ENCODE peak calls at places on chromosome 10, in seven cellular contexts. F is activated naive CD8-positive, alpha-beta T cell treated with anti-CD3 and anti-CD28 coated beads, Interleukin-2, amount 50 U/mL, for 24 hours; V is stimulated activated CD4-positive, alpha-beta T cell treated with anti-CD3 and anti-CD28 coated beads, Interleukin-2, amount 100 ng/mL, for 48 hours; Z is EL; B is PC-9; I is dorsolateral prefrontal cortex; W is epithelial cell of esophagus. Y is an unnamed sample.

GRCh38 chr10:126216221-126216701 is 172.0 kb downstream of the ADAM12 start:
- DNase-seq in V (no peak), B (no peak), I (no peak), F (no peak), W (no peak), Z (peak; percentile 74), Y (no peak)

GRCh38 chr10:116768786-116769185 is 26.4 kb upstream of the HSPA12A start:
- DNase-seq in V (no peak), F (no peak), Z (no peak), I (no peak), B (no peak), W (peak; percentile 30), Y (no peak)

GRCh38 chr10:125482637-125483036 is 200.3 kb downstream of the TEX36 start:
- DNase-seq in F (no peak), V (no peak), W (no peak), I (no peak), B (no peak), Z (no peak), Y (no peak)

GRCh38 chr10:49371967-49372366 is 23.9 kb downstream of the DRGX start:
- DNase-seq in W (no peak), V (no peak), B (no peak), I (no peak), F (no peak), Z (no peak), Y (no peak)

GRCh38 chr10:70652761-70653657 is 19.3 kb upstream of the ADAMTS14 start:
- DNase-seq in V (no peak), F (no peak), I (no peak), Z (peak; percentile 98), W (peak; percentile 56), B (no peak), Y (no peak)

GRCh38 chr10:71621783-71622526 is 97.6 kb downstream of the C10orf105 start:
- DNase-seq in W (peak; percentile 36), F (no peak), V (no peak), B (peak; percentile 66), I (no peak), Z (peak; percentile 75), Y (no peak)

GRCh38 chr10:50618624-50619023 is 5.1 kb downstream of the SGMS1 start:
- DNase-seq in Z (no peak), B (no peak), V (no peak), I (no peak), F (no peak), W (peak; percentile 94), Y (no peak)

GRCh38 chr10:99766282-99766681 is 16.2 kb upstream of the ABCC2 start:
- DNase-seq in B (no peak), W (no peak), V (no peak), I (no peak), Z (no peak), F (peak; percentile 4), Y (peak; percentile 38)

GRCh38 chr10:78046711-78047269 is 13.1 kb downstream of the RPS24 start:
- DNase-seq in F (no peak), V (no peak), I (no peak), W (peak; percentile 62), Z (no peak), B (no peak), Y (no peak)

GRCh38 chr10:80137031-80137712 is 4.6 kb downstream of the PLAC9 start:
- DNase-seq in I (no peak), Z (peak; percentile 20), F (no peak), W (no peak), V (no peak), B (no peak), Y (no peak)

GRCh38 chr10:133166504-133166827 is 6.4 kb downstream of the KNDC1 start:
- DNase-seq in Z (no peak), B (no peak), F (no peak), W (no peak), I (no peak), V (no peak), Y (no peak)

GRCh38 chr10:122974034-122974433 is 6.2 kb upstream of the PSTK start:
- DNase-seq in B (no peak), V (no peak), Z (no peak), W (no peak), I (no peak), F (no peak), Y (no peak)

GRCh38 chr10:60733189-60733815 is 45.0 kb upstream of the CDK1 start:
- DNase-seq in F (peak; percentile 19), B (peak; percentile 80), I (no peak), V (peak; percentile 23), Z (peak; percentile 19), W (peak; percentile 81), Y (no peak)

GRCh38 chr10:58291538-58292174 is 22.7 kb downstream of the CISD1 start:
- DNase-seq in I (no peak), W (peak; percentile 69), B (peak; percentile 35), V (no peak), F (peak; percentile 12), Z (peak; percentile 55), Y (peak; percentile 24)

GRCh38 chr10:132642732-132643008 is 105.1 kb downstream of the INPP5A start:
- DNase-seq in F (no peak), W (no peak), Z (no peak), I (no peak), V (no peak), B (no peak), Y (no peak)

GRCh38 chr10:97222346-97222961 is 36.7 kb upstream of the SLIT1 start:
- DNase-seq in F (no peak), Z (no peak), B (no peak), V (no peak), I (no peak), W (no peak), Y (no peak)

GRCh38 chr10:70765794-70766594 is 19.2 kb downstream of the TBATA start:
- DNase-seq in F (no peak), B (no peak), W (no peak), Z (no peak), V (no peak), I (no peak), Y (no peak)

GRCh38 chr10:83801983-83802382 is 337.3 kb upstream of the GHITM start:
- DNase-seq in V (no peak), F (no peak), W (no peak), I (no peak), Z (no peak), B (no peak), Y (no peak)

GRCh38 chr10:120336910-120337540 is 120.0 kb upstream of the PLPP4 start:
- DNase-seq in V (peak; percentile 56), F (peak; percentile 57), B (peak; percentile 24), W (peak; percentile 60), I (no peak), Z (peak; percentile 41), Y (peak; percentile 15)

GRCh38 chr10:132189016-132189415 is 2.3 kb downstream of the DPYSL4 start:
- DNase-seq in B (no peak), I (no peak), Z (no peak), F (no peak), W (no peak), V (no peak), Y (no peak)

GRCh38 chr10:129541208-129541607 is 74.2 kb downstream of the MGMT start:
- DNase-seq in I (no peak), B (no peak), W (no peak), V (no peak), F (no peak), Z (no peak), Y (no peak)

GRCh38 chr10:93280699-93281366 is 201.3 kb downstream of the MYOF start:
- DNase-seq in B (no peak), I (no peak), W (no peak), Z (no peak), F (no peak), V (no peak), Y (no peak)

GRCh38 chr10:89659185-89660131 is 14.4 kb upstream of the PANK1 start:
- DNase-seq in Z (peak; percentile 78), I (no peak), V (no peak), F (no peak), B (no peak), W (no peak), Y (no peak)

GRCh38 chr10:24209946-24210491 is 1.1 kb downstream of the KIAA1217 start:
- DNase-seq in V (peak; percentile 39), W (peak; percentile 90), Z (peak; percentile 58), B (no peak), I (no peak), F (peak; percentile 49), Y (peak; percentile 61)

GRCh38 chr10:121084029-121084674 is 233.0 kb downstream of the WDR11 start:
- DNase-seq in B (no peak), F (no peak), I (no peak), W (no peak), Z (no peak), V (no peak), Y (no peak)

GRCh38 chr10:128463991-128464755 is 337.9 kb upstream of the MKI67 start:
- DNase-seq in Z (peak; percentile 39), F (peak; percentile 10), W (peak; percentile 5), I (no peak), B (no peak), V (peak; percentile 7), Y (no peak)

GRCh38 chr10:87092861-87093460 is 1.7 kb downstream of the GLUD1 start:
- DNase-seq in W (peak; percentile 55), V (no peak), F (peak; percentile 25), Z (peak; percentile 51), B (peak; percentile 16), I (no peak), Y (no peak)

GRCh38 chr10:101624526-101625102 is 36.5 kb downstream of the DPCD start:
- DNase-seq in B (no peak), W (peak; percentile 30), F (no peak), V (no peak), I (no peak), Z (no peak), Y (no peak)

GRCh38 chr10:31549936-31550335 is 230.9 kb downstream of the ZEB1 start:
- DNase-seq in Z (no peak), W (peak; percentile 40), F (no peak), I (no peak), V (no peak), B (no peak), Y (no peak)

GRCh38 chr10:11279286-11279685 is 261.6 kb downstream of the CELF2 start:
- DNase-seq in I (no peak), V (no peak), F (no peak), Z (no peak), B (no peak), W (no peak), Y (no peak)

Y was measured in GM12864.